ENCODE peak calls at places on chromosomes 3 and 15, in nine cellular contexts. V is uterus; U is heart right ventricle; F is spleen; E is effector memory CD4-positive, alpha-beta T cell; W is suprapubic skin; K is CD8-positive, alpha-beta T cell; Q is GM23338; B is neuronal stem cell. I is an unnamed sample.

GRCh38 chr15:51310064-51310463 is 28.3 kb downstream of the CYP19A1 start:
- DNase-seq in F (no peak), E (no peak), V (no peak), W (no peak), U (no peak), Q (no peak), B (no peak), K (no peak), I (no peak)

GRCh38 chr3:133488785-133489367 is 84.6 kb upstream of the CDV3 start:
- DNase-seq in V (no peak), E (no peak), W (no peak), K (no peak), B (no peak), U (no peak), Q (no peak), F (no peak), I (peak; percentile 46)

GRCh38 chr3:197847866-197848401 is 56.9 kb downstream of the LRCH3 start:
- DNase-seq in B (no peak), V (no peak), E (no peak), Q (no peak), F (no peak), W (no peak), U (no peak), K (peak; percentile 20), I (no peak)

GRCh38 chr3:195587406-195587805 is 3.7 kb upstream of the APOD start:
- DNase-seq in K (no peak), V (no peak), Q (no peak), B (no peak), E (no peak), W (no peak), U (no peak), F (no peak), I (no peak)

GRCh38 chr15:63364293-63365003 is 17.2 kb downstream of the CA12 start:
- DNase-seq in U (no peak), Q (no peak), E (no peak), B (no peak), F (no peak), K (no peak), V (no peak), W (no peak), I (no peak)

GRCh38 chr3:112306825-112307224 is 12.8 kb upstream of the SLC9C1 start:
- DNase-seq in B (no peak), V (no peak), E (no peak), K (no peak), U (no peak), F (no peak), W (no peak), Q (no peak), I (no peak)

GRCh38 chr3:33047842-33048834 is 48.8 kb downstream of the GLB1 start:
- DNase-seq in V (no peak), B (no peak), F (no peak), Q (no peak), U (no peak), E (peak; percentile 40), K (peak; percentile 39), W (no peak), I (no peak)

GRCh38 chr15:68820205-68820588 is 498 bp downstream of the ANP32A start:
- DNase-seq in Q (no peak), B (no peak), F (peak; percentile 92), K (peak; percentile 42), V (peak; percentile 46), W (peak; percentile 78), U (peak; percentile 48), E (peak; percentile 41), I (peak; percentile 56)

GRCh38 chr3:195196266-195196665 is 74.7 kb downstream of the XXYLT1 start:
- DNase-seq in V (no peak), U (no peak), K (no peak), F (no peak), B (no peak), E (no peak), W (no peak), Q (no peak), I (no peak)

GRCh38 chr3:187616307-187616939 is 53.8 kb downstream of the SST start:
- DNase-seq in E (peak; percentile 29), F (no peak), U (peak; percentile 34), Q (peak; percentile 90), W (no peak), B (peak; percentile 36), V (no peak), K (peak; percentile 18), I (peak; percentile 58)

GRCh38 chr3:31370681-31371080 is 162.0 kb upstream of the STT3B start:
- DNase-seq in U (no peak), B (no peak), F (no peak), Q (no peak), W (no peak), K (no peak), V (no peak), E (no peak), I (no peak)

GRCh38 chr3:31370093-31370666 is 162.5 kb upstream of the STT3B start:
- DNase-seq in V (no peak), F (no peak), K (no peak), W (no peak), E (no peak), B (no peak), Q (no peak), U (no peak), I (no peak)

GRCh38 chr3:31377045-31377642 is 155.6 kb upstream of the STT3B start:
- DNase-seq in V (no peak), E (no peak), K (no peak), W (no peak), B (no peak), Q (no peak), U (no peak), F (no peak), I (no peak)

GRCh38 chr3:31369637-31370036 is 163.1 kb upstream of the STT3B start:
- DNase-seq in W (no peak), K (no peak), Q (no peak), V (no peak), E (no peak), F (no peak), U (no peak), B (no peak), I (no peak)

DNA sequence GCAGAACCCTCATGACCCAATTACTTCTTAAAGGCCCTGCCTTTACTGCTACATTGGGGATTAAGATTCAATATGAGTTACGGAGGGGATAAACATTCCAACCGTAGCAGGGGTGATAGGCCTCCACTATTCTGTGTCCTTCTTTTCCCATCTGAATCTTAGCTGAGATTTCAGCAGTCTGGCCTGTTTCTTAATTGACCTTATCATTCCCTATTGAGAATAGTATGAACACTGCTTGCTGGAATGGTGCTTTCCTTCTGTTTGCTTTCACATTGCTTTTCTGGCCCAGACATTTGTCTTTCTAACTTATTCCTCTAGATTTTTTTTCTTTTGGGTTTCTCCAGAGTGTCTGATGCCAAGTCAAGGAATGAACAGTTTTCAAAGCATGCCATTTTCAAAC is 161.3 kb upstream of the STT3B start:
- DNase-seq in E (no peak), B (no peak), K (no peak), U (no peak), Q (no peak), V (no peak), W (no peak), F (no peak), I (no peak)
- H3K27ac ChIP-seq in E (no peak overlapping the region), B (no peak overlapping the region), K (no peak overlapping the region), U (no peak overlapping the region), Q (no peak overlapping the region), V (no peak overlapping the region), W (no peak overlapping the region), F (no peak overlapping the region), I (no peak overlapping the region)

DNA sequence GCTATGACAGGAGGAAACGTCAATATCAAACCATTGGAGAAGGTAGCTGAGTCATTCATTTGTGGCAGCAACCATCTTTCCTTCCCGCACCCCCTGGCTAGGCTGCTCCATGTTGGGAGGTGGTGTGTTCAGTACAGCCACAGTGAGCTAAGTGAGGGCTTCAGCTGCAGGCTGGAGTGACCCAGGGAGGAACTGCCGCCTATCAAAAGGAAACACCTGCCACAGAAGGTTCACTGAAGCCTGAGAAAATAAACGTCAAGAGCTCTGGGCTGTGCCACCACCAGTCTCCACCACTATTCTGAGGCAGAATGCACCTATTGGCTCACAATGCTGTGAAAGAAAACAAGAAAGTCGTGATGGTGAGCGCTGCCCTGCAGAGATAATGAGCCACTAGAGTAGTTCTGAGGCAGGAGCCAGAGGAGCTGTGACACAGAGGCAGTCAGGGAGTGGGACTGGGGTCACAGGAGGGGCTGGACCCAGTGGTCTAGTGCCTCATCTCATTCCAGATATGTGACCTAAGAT is 34.8 kb upstream of the CD47 start:
- DNase-seq in U (no peak), F (peak; percentile 89), E (peak; percentile 41), K (peak; percentile 34), V (no peak), Q (no peak), B (no peak), W (no peak), I (peak; percentile 56)
- H3K4me3 ChIP-seq in U (peak overlapping the region; percentile 22), F (no peak overlapping the region), E (peak overlapping the region; percentile 44), K (peak overlapping the region; percentile 55), V (no peak overlapping the region), Q (no peak overlapping the region), B (no peak overlapping the region), W (no peak overlapping the region), I (no peak overlapping the region)

DNA sequence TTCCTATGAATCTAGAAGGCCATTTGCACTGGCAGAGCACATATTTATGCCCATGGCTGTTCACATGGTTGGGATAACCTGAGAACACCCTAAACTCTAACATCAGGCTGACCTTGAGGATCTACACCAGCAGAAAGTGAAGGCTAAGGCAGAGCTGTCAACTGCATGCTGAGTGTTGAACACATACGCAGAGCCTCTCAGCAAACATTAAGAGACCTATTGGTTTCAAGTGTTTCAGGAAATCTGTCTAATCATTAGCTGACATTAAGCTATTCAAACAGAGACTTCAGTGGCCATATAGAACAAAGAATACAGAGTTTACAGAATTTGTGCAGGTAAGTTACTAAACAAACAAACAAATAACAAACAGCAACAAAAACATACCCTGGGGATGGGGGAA is 16.1 kb upstream of the SEC61A1 start:
- DNase-seq in K (no peak), V (no peak), B (no peak), Q (no peak), U (no peak), W (no peak), E (no peak), F (no peak), I (no peak)
- H3K4me1 ChIP-seq in K (no peaks in the 10 kb centered on the region), V (no peaks in the 10 kb centered on the region), B (no peaks in the 10 kb centered on the region), Q (no peaks in the 10 kb centered on the region), U (no peaks in the 10 kb centered on the region), W (no peaks in the 10 kb centered on the region), E (no peaks in the 10 kb centered on the region), F (no peaks in the 10 kb centered on the region), I (no peaks in the 10 kb centered on the region)

GRCh38 chr3:43691120-43692002 is 623 bp downstream of the ABHD5 start:
- DNase-seq in K (peak; percentile 13), W (peak; percentile 86), B (peak; percentile 36), V (peak; percentile 56), E (peak; percentile 20), Q (peak; percentile 93), F (peak; percentile 93), U (peak; percentile 66), I (peak; percentile 93)

GRCh38 chr3:43695443-43695842 is 4.7 kb downstream of the ABHD5 start:
- DNase-seq in B (no peak), F (no peak), W (no peak), V (no peak), U (no peak), E (no peak), Q (no peak), K (no peak), I (no peak)

GRCh38 chr3:43692971-43693370 is 2.2 kb downstream of the ABHD5 start:
- DNase-seq in K (no peak), U (no peak), W (no peak), Q (no peak), E (no peak), B (no peak), F (no peak), V (no peak), I (no peak)

GRCh38 chr3:43692085-43692484 is 1.3 kb downstream of the ABHD5 start:
- DNase-seq in B (no peak), W (no peak), U (no peak), E (no peak), K (no peak), V (no peak), Q (no peak), F (no peak), I (no peak)

GRCh38 chr3:43693594-43693993 is 2.9 kb downstream of the ABHD5 start:
- DNase-seq in E (no peak), K (no peak), B (no peak), V (no peak), F (no peak), Q (no peak), U (no peak), W (no peak), I (no peak)
- H3K27ac ChIP-seq in E (no peak overlapping the region), K (no peak overlapping the region), B (no peak overlapping the region), V (no peak overlapping the region), F (peak overlapping the region; percentile 95), Q (peak overlapping the region; percentile 14), U (peak overlapping the region; percentile 97), W (peak overlapping the region; percentile 75), I (no peak overlapping the region)